ENCODE peak calls at places on chromosome 11, in five cellular contexts. One of them, this sample, is unnamed.

GRCh38 chr11:47305734-47306483 is 36.0 kb downstream of the MADD start:
- DNase-seq in NCI-H1092 treated with DMSO at 0.1 percent for 48 hours: no peak
- DNase-seq in NCI-H146: no peak
- DNase-seq in PC-3: no peak
- DNase-seq in NCI-H460: no peak
- DNase-seq in this sample: no peak

GRCh38 chr11:313787-314547 is at the start of gene IFITM1:
- DNase-seq in NCI-H1092 treated with DMSO at 0.1 percent for 48 hours: no peak
- DNase-seq in NCI-H146: no peak
- DNase-seq in PC-3: peak
- DNase-seq in NCI-H460: no peak
- DNase-seq in this sample: peak

GRCh38 chr11:71843858-71844257 is 10.9 kb downstream of the DEFB108B start:
- DNase-seq in NCI-H1092 treated with DMSO at 0.1 percent for 48 hours: no peak
- DNase-seq in NCI-H146: no peak
- DNase-seq in PC-3: no peak
- DNase-seq in NCI-H460: no peak
- DNase-seq in this sample: no peak

GRCh38 chr11:294795-295194 is 4.5 kb downstream of the IFITM5 start:
- DNase-seq in NCI-H1092 treated with DMSO at 0.1 percent for 48 hours: no peak
- DNase-seq in NCI-H146: no peak
- DNase-seq in PC-3: no peak
- DNase-seq in NCI-H460: no peak
- DNase-seq in this sample: no peak

GRCh38 chr11:64654958-64655541 is 64.0 kb downstream of the SLC22A12 start:
- DNase-seq in NCI-H1092 treated with DMSO at 0.1 percent for 48 hours: no peak
- DNase-seq in NCI-H146: no peak
- DNase-seq in PC-3: no peak
- DNase-seq in NCI-H460: no peak
- DNase-seq in this sample: no peak

GRCh38 chr11:11788067-11788710 is 53.6 kb upstream of the USP47 start:
- DNase-seq in NCI-H1092 treated with DMSO at 0.1 percent for 48 hours: no peak
- DNase-seq in NCI-H146: no peak
- DNase-seq in PC-3: no peak
- DNase-seq in NCI-H460: no peak
- DNase-seq in this sample: no peak

GRCh38 chr11:66284526-66285078 is 4.3 kb downstream of the YIF1A start:
- DNase-seq in NCI-H1092 treated with DMSO at 0.1 percent for 48 hours: no peak
- DNase-seq in NCI-H146: no peak
- DNase-seq in PC-3: no peak
- DNase-seq in NCI-H460: no peak
- DNase-seq in this sample: no peak

GRCh38 chr11:11243790-11244469 is 109.1 kb downstream of the CSNK2A3 start:
- DNase-seq in NCI-H1092 treated with DMSO at 0.1 percent for 48 hours: peak
- DNase-seq in NCI-H146: peak
- DNase-seq in PC-3: no peak
- DNase-seq in NCI-H460: no peak
- DNase-seq in this sample: no peak

GRCh38 chr11:27211370-27212127 is 151.5 kb downstream of the CCDC34 start:
- DNase-seq in NCI-H1092 treated with DMSO at 0.1 percent for 48 hours: no peak
- DNase-seq in NCI-H146: peak
- DNase-seq in PC-3: peak
- DNase-seq in NCI-H460: no peak
- DNase-seq in this sample: no peak

GRCh38 chr11:28439403-28439802 is 331.2 kb downstream of the METTL15 start:
- DNase-seq in NCI-H1092 treated with DMSO at 0.1 percent for 48 hours: no peak
- DNase-seq in NCI-H146: no peak
- DNase-seq in PC-3: no peak
- DNase-seq in NCI-H460: no peak
- DNase-seq in this sample: no peak

GRCh38 chr11:124895471-124895971 is 2.1 kb downstream of the ROBO4 start:
- DNase-seq in NCI-H1092 treated with DMSO at 0.1 percent for 48 hours: no peak
- DNase-seq in NCI-H146: no peak
- DNase-seq in PC-3: no peak
- DNase-seq in NCI-H460: no peak
- DNase-seq in this sample: no peak

GRCh38 chr11:117591316-117592039 is 205.5 kb downstream of the DSCAML1 start:
- DNase-seq in NCI-H1092 treated with DMSO at 0.1 percent for 48 hours: no peak
- DNase-seq in NCI-H146: no peak
- DNase-seq in PC-3: no peak
- DNase-seq in NCI-H460: no peak
- DNase-seq in this sample: no peak

GRCh38 chr11:9605742-9606141 is 32.3 kb downstream of the WEE1 start:
- DNase-seq in NCI-H1092 treated with DMSO at 0.1 percent for 48 hours: no peak
- DNase-seq in NCI-H146: no peak
- DNase-seq in PC-3: no peak
- DNase-seq in NCI-H460: no peak
- DNase-seq in this sample: no peak

GRCh38 chr11:76629853-76630599 is 40.5 kb downstream of the LRRC32 start:
- DNase-seq in NCI-H1092 treated with DMSO at 0.1 percent for 48 hours: no peak
- DNase-seq in NCI-H146: no peak
- DNase-seq in PC-3: no peak
- DNase-seq in NCI-H460: no peak
- DNase-seq in this sample: no peak